ENCODE peak calls at places on chromosomes 1 and 21, in four cellular contexts. D, S, N and O are unnamed samples.
A peak's percentile ranks its signal among the peaks of the same experiment; 100 is the strongest.

GRCh38 chr1:242019018-242019417 is 20.1 kb upstream of the MAP1LC3C start:
- DNase-seq in D (no peak), N (no peak), S (no peak), O (no peak)

GRCh38 chr1:227316941-227317540 is 1.3 kb downstream of the CDC42BPA start:
- DNase-seq in N (no peak), S (no peak), D (peak; percentile 39), O (no peak)

GRCh38 chr1:206921772-206922265 is at the start of gene FCMR:
- DNase-seq in N (peak; percentile 77), D (no peak), S (no peak), O (peak; percentile 19)

GRCh38 chr1:31568895-31569655 is 7.2 kb upstream of the TINAGL1 start:
- DNase-seq in S (no peak), D (no peak), N (no peak), O (peak; percentile 73)

GRCh38 chr1:15413563-15414449 is 4.1 kb downstream of the EFHD2 start:
- DNase-seq in N (no peak), S (no peak), D (no peak), O (peak; percentile 8)

GRCh38 chr1:218444588-218444987 is 99.5 kb downstream of the TGFB2 start:
- DNase-seq in D (no peak), N (no peak), S (no peak), O (no peak)

GRCh38 chr1:5961601-5962000 is 30.6 kb downstream of the NPHP4 start:
- DNase-seq in S (peak; percentile 14), N (no peak), D (no peak), O (no peak)

GRCh38 chr1:117076648-117077047 is 16.5 kb downstream of the TTF2 start:
- DNase-seq in S (no peak), N (no peak), D (no peak), O (no peak)

GRCh38 chr1:54310439-54311328 is 95.5 kb downstream of the SSBP3 start:
- DNase-seq in D (peak; percentile 54), S (no peak), N (no peak), O (peak; percentile 57)

GRCh38 chr1:175154595-175155472 is 37.7 kb downstream of the KIAA0040 start:
- DNase-seq in D (peak; percentile 18), N (peak; percentile 77), S (peak; percentile 75), O (peak; percentile 76)

GRCh38 chr21:42107177-42107880 is 36.2 kb downstream of the UMODL1 start:
- DNase-seq in D (no peak), N (no peak), S (no peak), O (no peak)

GRCh38 chr1:110229348-110230001 is 19.4 kb downstream of the KCNC4 start:
- DNase-seq in D (peak; percentile 33), S (no peak), N (no peak), O (no peak)

GRCh38 chr1:46670134-46670533 is 1.5 kb upstream of the TEX38 start:
- DNase-seq in N (no peak), S (no peak), D (no peak), O (no peak)

GRCh38 chr21:45064091-45064490 is 10.3 kb upstream of the ADARB1 start:
- DNase-seq in D (no peak), S (no peak), N (no peak), O (no peak)

GRCh38 chr21:38913120-38913975 is 107.6 kb downstream of the ETS2 start:
- DNase-seq in N (no peak), S (peak; percentile 86), D (peak; percentile 76), O (peak; percentile 72)

GRCh38 chr1:233565313-233565712 is 48.6 kb upstream of the KCNK1 start:
- DNase-seq in S (no peak), N (no peak), D (no peak), O (no peak)

GRCh38 chr1:10980841-10981727 is 31.4 kb upstream of the TARDBP start:
- DNase-seq in D (peak; percentile 33), S (no peak), N (no peak), O (no peak)

GRCh38 chr21:35234725-35235124 is 185.6 kb upstream of the RUNX1 start:
- DNase-seq in S (no peak), D (peak; percentile 79), N (no peak), O (no peak)

GRCh38 chr1:160061376-160062100 is 8.4 kb downstream of the KCNJ10 start:
- DNase-seq in N (no peak), D (no peak), S (no peak), O (no peak)

DNA sequence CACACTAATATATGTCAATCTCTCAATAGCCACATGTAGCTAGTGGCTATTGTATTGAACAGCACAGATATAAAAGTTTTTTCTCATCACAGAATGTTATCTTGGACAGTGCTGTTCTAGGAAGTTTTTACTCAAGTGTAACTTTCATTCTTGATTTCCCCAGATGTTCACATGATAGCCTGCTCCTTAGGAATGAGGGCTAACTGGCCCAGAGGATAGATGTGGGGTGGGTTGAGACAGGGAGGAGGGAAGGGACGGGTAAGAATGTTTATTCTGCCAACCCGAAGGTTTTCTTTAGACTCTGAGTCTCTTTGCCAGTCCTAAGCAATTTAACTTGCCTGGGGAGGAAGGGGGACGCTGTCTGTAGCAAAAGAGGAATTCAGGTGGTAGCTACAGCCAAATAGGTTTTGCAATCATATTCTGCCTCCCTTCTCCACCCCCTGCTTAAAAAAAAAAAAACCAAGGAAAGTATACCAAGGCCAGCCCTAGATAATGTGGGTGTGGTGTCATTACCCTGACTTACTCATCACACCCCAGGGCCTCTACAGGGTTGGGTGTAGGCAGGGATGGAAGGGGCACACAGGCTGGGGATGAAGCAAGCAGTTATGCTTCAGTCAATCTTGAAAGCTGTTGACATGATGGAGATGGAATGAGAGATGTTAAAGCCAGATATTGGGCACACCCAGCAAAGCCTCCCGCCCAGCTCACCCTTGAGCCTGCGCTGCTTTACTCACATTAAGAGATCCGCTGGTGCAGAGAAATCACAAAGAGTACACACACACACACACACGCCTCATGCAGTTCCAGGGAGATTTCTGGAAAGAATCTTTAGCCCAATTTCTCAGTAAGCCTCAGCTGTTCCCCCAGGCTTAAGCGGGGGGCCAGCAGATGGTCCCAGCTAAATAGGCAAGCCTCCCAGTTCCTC is 59.9 kb downstream of the PLXNA2 start:
- DNase-seq in N (no peak), D (peak; percentile 86), S (no peak), O (no peak)
- H3K4me1 ChIP-seq in N (no peaks in the 10 kb centered on the region), D (peaks cover 9% of the 10 kb centered on the region), S (peaks cover 2% of the 10 kb centered on the region), O (peaks cover 40% of the 10 kb centered on the region)

DNA sequence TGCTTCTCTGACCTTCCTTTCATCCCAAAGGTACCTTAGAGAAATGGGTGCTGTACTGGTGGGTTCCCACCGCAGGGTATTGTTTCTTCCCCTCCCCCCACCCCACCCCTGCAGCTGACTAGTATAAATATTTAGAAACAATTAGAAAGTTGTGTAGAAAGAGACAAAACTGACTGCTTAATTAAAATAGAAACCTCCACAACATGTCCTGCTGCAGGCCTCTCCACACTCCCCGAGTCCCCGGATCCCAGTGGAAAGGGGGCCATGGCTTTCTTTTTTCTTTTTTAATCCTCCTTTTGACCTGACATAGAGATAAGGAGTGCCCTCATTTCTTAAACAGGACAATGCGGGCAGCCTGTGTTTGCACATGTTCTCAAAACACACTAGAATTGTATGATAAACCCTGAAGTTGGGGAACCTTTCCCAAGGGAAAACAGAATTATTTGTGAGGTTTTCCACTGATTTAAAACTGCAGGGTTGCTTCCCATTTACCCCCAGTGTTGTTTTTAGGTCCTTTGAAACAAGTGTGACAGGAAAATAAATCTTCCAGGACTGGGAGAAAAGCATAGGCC is 1.7 kb downstream of the RHOU start:
- DNase-seq in N (no peak), S (no peak), D (no peak), O (no peak)
- H3K4me3 ChIP-seq in N (no peak overlapping the region), S (peak overlapping the region; percentile 87), D (no peak overlapping the region), O (peak overlapping the region; percentile 89)

GRCh38 chr21:14547834-14548513 is 1.9 kb upstream of the SAMSN1 start:
- DNase-seq in D (no peak), S (no peak), N (no peak), O (no peak)

GRCh38 chr21:14541840-14542495 is 4.1 kb downstream of the SAMSN1 start:
- DNase-seq in D (no peak), S (no peak), N (peak; percentile 24), O (no peak)

GRCh38 chr21:14542638-14543037 is 3.5 kb downstream of the SAMSN1 start:
- DNase-seq in D (no peak), N (no peak), S (no peak), O (no peak)

GRCh38 chr21:14545906-14546480 is at the start of gene SAMSN1:
- DNase-seq in D (no peak), S (no peak), N (peak; percentile 68), O (no peak)

GRCh38 chr21:14543983-14544382 is 2.1 kb downstream of the SAMSN1 start:
- DNase-seq in S (no peak), N (no peak), D (no peak), O (no peak)
- H3K4me1 ChIP-seq in S (no peaks in the 10 kb centered on the region), N (peaks cover 29% of the 10 kb centered on the region), D (no peaks in the 10 kb centered on the region), O (peaks cover 31% of the 10 kb centered on the region)

DNA sequence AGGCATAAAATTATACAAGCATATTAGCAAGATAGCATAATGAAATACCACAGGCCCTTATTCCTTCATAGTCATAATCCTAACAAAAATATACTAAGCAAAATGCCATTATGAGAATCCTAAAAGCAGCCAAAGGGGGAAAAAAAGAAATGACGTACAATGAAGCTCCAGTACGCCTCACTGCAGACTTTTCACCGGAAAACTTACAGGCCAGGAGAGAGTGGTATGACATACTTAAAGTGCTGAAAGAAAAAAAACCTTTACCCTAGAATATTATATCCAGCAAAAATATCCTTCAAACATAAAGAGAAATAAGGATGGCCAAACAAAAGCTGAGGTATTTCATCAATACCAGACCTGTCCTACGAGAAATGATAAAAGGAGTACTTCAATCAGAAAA is 19.5 kb downstream of the ZNF695 start:
- DNase-seq in N (no peak), S (no peak), D (no peak), O (no peak)
- H3K4me3 ChIP-seq in N (no peak overlapping the region), S (no peak overlapping the region), D (no peak overlapping the region), O (no peak overlapping the region)

GRCh38 chr1:192578144-192578909 is 2.8 kb downstream of the RGS1 start:
- DNase-seq in D (no peak), S (no peak), N (no peak), O (no peak)
- H3K4me1 ChIP-seq in D (no peaks in the 10 kb centered on the region), S (no peaks in the 10 kb centered on the region), N (peaks cover 15% of the 10 kb centered on the region), O (peaks cover 23% of the 10 kb centered on the region)

DNA sequence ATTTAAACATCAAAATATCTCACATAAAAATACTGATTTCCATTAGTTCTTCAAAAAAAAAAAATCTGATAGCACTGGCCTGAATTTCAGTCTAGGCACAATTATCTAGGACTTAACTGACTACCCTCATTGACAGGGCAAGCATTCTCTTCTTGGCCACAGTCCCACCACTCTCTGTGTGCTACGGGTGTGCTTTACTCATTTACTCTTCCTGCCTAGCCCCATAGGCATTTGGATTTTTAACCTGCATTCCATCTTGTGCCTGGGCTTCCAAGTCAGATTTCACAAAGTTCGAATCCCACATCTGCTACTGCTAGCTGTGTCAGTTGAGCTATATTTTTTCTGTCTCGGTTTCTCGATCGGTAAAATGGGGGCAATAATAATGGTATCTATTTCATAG is 38.0 kb downstream of the PTPN14 start:
- DNase-seq in S (no peak), N (no peak), D (peak; percentile 39), O (no peak)
- H3K4me3 ChIP-seq in S (no peak overlapping the region), N (no peak overlapping the region), D (no peak overlapping the region), O (no peak overlapping the region)

GRCh38 chr21:33302796-33303195 is 22.0 kb upstream of the IFNAR1 start:
- DNase-seq in S (no peak), N (no peak), D (no peak), O (no peak)
- H3K4me1 ChIP-seq in S (no peaks in the 10 kb centered on the region), N (peaks cover 34% of the 10 kb centered on the region), D (no peaks in the 10 kb centered on the region), O (peaks cover 34% of the 10 kb centered on the region)